ENCODE peak calls at places on chromosome 14, in five cellular contexts. One of them, this sample, is unnamed.

GRCh38 chr14:24195186-24196070 is at the start of gene TM9SF1:
- DNase-seq in bronchial epithelial cell: peak
- DNase-seq in HCT116: peak
- DNase-seq in endothelial cell: peak
- DNase-seq in natural killer cell: peak
- DNase-seq in this sample: peak

GRCh38 chr14:71748196-71748595 is 184.0 kb upstream of the RGS6 start:
- DNase-seq in bronchial epithelial cell: no peak
- DNase-seq in HCT116: no peak
- DNase-seq in endothelial cell: no peak
- DNase-seq in natural killer cell: no peak
- DNase-seq in this sample: no peak

GRCh38 chr14:65101631-65102440 is 481 bp downstream of the MAX start:
- DNase-seq in bronchial epithelial cell: no peak
- DNase-seq in HCT116: no peak
- DNase-seq in endothelial cell: peak
- DNase-seq in natural killer cell: no peak
- DNase-seq in this sample: no peak

GRCh38 chr14:36224176-36224575 is 47.7 kb upstream of the PTCSC3 start:
- DNase-seq in bronchial epithelial cell: peak
- DNase-seq in HCT116: no peak
- DNase-seq in endothelial cell: no peak
- DNase-seq in natural killer cell: no peak
- DNase-seq in this sample: no peak

GRCh38 chr14:100832311-100832960 is 6.5 kb downstream of the MEG3 start:
- DNase-seq in bronchial epithelial cell: no peak
- DNase-seq in HCT116: no peak
- DNase-seq in endothelial cell: no peak
- DNase-seq in natural killer cell: no peak
- DNase-seq in this sample: no peak

GRCh38 chr14:53109028-53109687 is 44.0 kb downstream of the DDHD1 start:
- DNase-seq in bronchial epithelial cell: no peak
- DNase-seq in HCT116: no peak
- DNase-seq in endothelial cell: no peak
- DNase-seq in natural killer cell: no peak
- DNase-seq in this sample: peak

GRCh38 chr14:95345032-95345431 is 25.3 kb upstream of the CLMN start:
- DNase-seq in bronchial epithelial cell: no peak
- DNase-seq in HCT116: no peak
- DNase-seq in endothelial cell: no peak
- DNase-seq in natural killer cell: no peak
- DNase-seq in this sample: no peak

GRCh38 chr14:37035401-37035800 is 137.0 kb downstream of the SLC25A21 start:
- DNase-seq in bronchial epithelial cell: no peak
- DNase-seq in HCT116: no peak
- DNase-seq in endothelial cell: no peak
- DNase-seq in natural killer cell: no peak
- DNase-seq in this sample: no peak

GRCh38 chr14:63328787-63329737 is 10.3 kb upstream of the GPHB5 start:
- DNase-seq in bronchial epithelial cell: no peak
- DNase-seq in HCT116: no peak
- DNase-seq in endothelial cell: no peak
- DNase-seq in natural killer cell: no peak
- DNase-seq in this sample: no peak

GRCh38 chr14:77270361-77271112 is 469 bp downstream of the NGB start:
- DNase-seq in bronchial epithelial cell: no peak
- DNase-seq in HCT116: no peak
- DNase-seq in endothelial cell: no peak
- DNase-seq in natural killer cell: no peak
- DNase-seq in this sample: no peak

GRCh38 chr14:23800811-23801210 is 152.8 kb upstream of the DHRS4 start:
- DNase-seq in bronchial epithelial cell: no peak
- DNase-seq in HCT116: no peak
- DNase-seq in endothelial cell: no peak
- DNase-seq in natural killer cell: no peak
- DNase-seq in this sample: no peak

GRCh38 chr14:98826618-98827017 is 445.4 kb downstream of the BCL11B start:
- DNase-seq in bronchial epithelial cell: no peak
- DNase-seq in HCT116: no peak
- DNase-seq in endothelial cell: no peak
- DNase-seq in natural killer cell: no peak
- DNase-seq in this sample: no peak

GRCh38 chr14:30656190-30656632 is 34.1 kb downstream of the SCFD1 start:
- DNase-seq in bronchial epithelial cell: peak
- DNase-seq in HCT116: peak
- DNase-seq in endothelial cell: peak
- DNase-seq in natural killer cell: no peak
- DNase-seq in this sample: peak

GRCh38 chr14:67532998-67533753 is at the start of gene PLEKHH1:
- DNase-seq in bronchial epithelial cell: peak
- DNase-seq in HCT116: peak
- DNase-seq in endothelial cell: peak
- DNase-seq in natural killer cell: no peak
- DNase-seq in this sample: peak

GRCh38 chr14:97780804-97781203 is 983.6 kb downstream of the VRK1 start:
- DNase-seq in bronchial epithelial cell: no peak
- DNase-seq in HCT116: no peak
- DNase-seq in endothelial cell: no peak
- DNase-seq in natural killer cell: no peak
- DNase-seq in this sample: no peak

GRCh38 chr14:89912667-89913211 is 41.8 kb downstream of the EFCAB11 start:
- DNase-seq in bronchial epithelial cell: peak
- DNase-seq in HCT116: no peak
- DNase-seq in endothelial cell: no peak
- DNase-seq in natural killer cell: no peak
- DNase-seq in this sample: no peak

GRCh38 chr14:104108570-104109060 is 23.1 kb downstream of the ASPG start:
- DNase-seq in bronchial epithelial cell: no peak
- DNase-seq in HCT116: no peak
- DNase-seq in endothelial cell: no peak
- DNase-seq in natural killer cell: no peak
- DNase-seq in this sample: no peak

GRCh38 chr14:74299061-74299545 is 3.6 kb downstream of the ABCD4 start:
- DNase-seq in bronchial epithelial cell: peak
- DNase-seq in HCT116: peak
- DNase-seq in endothelial cell: peak
- DNase-seq in natural killer cell: no peak
- DNase-seq in this sample: no peak

GRCh38 chr14:22542360-22542759 is 46.7 kb downstream of the DAD1 start:
- DNase-seq in bronchial epithelial cell: peak
- DNase-seq in HCT116: no peak
- DNase-seq in endothelial cell: no peak
- DNase-seq in natural killer cell: no peak
- DNase-seq in this sample: no peak

GRCh38 chr14:61145903-61146411 is 135.2 kb downstream of the TMEM30B start:
- DNase-seq in bronchial epithelial cell: peak
- DNase-seq in HCT116: no peak
- DNase-seq in endothelial cell: no peak
- DNase-seq in natural killer cell: no peak
- DNase-seq in this sample: no peak

GRCh38 chr14:30521899-30522736 is 36.8 kb upstream of the G2E3 start:
- DNase-seq in bronchial epithelial cell: peak
- DNase-seq in HCT116: peak
- DNase-seq in endothelial cell: no peak
- DNase-seq in natural killer cell: no peak
- DNase-seq in this sample: peak

GRCh38 chr14:73761621-73762355 is 47.6 kb upstream of the PNMA1 start:
- DNase-seq in bronchial epithelial cell: no peak
- DNase-seq in HCT116: no peak
- DNase-seq in endothelial cell: no peak
- DNase-seq in natural killer cell: no peak
- DNase-seq in this sample: peak

GRCh38 chr14:69152181-69152943 is 557 bp downstream of the DCAF5 start:
- DNase-seq in bronchial epithelial cell: no peak
- DNase-seq in HCT116: no peak
- DNase-seq in endothelial cell: peak
- DNase-seq in natural killer cell: no peak
- DNase-seq in this sample: peak

GRCh38 chr14:91286530-91286937 is 42.0 kb upstream of the GPR68 start:
- DNase-seq in bronchial epithelial cell: peak
- DNase-seq in HCT116: peak
- DNase-seq in endothelial cell: peak
- DNase-seq in natural killer cell: peak
- DNase-seq in this sample: peak

GRCh38 chr14:87638196-87638595 is 354.8 kb downstream of the GALC start:
- DNase-seq in bronchial epithelial cell: no peak
- DNase-seq in HCT116: no peak
- DNase-seq in endothelial cell: no peak
- DNase-seq in natural killer cell: no peak
- DNase-seq in this sample: no peak

GRCh38 chr14:104345316-104346111 is 207.1 kb downstream of the KIF26A start:
- DNase-seq in bronchial epithelial cell: no peak
- DNase-seq in HCT116: no peak
- DNase-seq in endothelial cell: no peak
- DNase-seq in natural killer cell: no peak
- DNase-seq in this sample: no peak

GRCh38 chr14:58607571-58608317 is 30.0 kb upstream of the DACT1 start:
- DNase-seq in bronchial epithelial cell: peak
- DNase-seq in HCT116: no peak
- DNase-seq in endothelial cell: no peak
- DNase-seq in natural killer cell: no peak
- DNase-seq in this sample: no peak

GRCh38 chr14:61607570-61608244 is 87.6 kb upstream of the HIF1A start:
- DNase-seq in bronchial epithelial cell: no peak
- DNase-seq in HCT116: no peak
- DNase-seq in endothelial cell: peak
- DNase-seq in natural killer cell: no peak
- DNase-seq in this sample: no peak

GRCh38 chr14:53808042-53808441 is 148.6 kb downstream of the BMP4 start:
- DNase-seq in bronchial epithelial cell: no peak
- DNase-seq in HCT116: no peak
- DNase-seq in endothelial cell: no peak
- DNase-seq in natural killer cell: no peak
- DNase-seq in this sample: no peak

GRCh38 chr14:69342928-69343525 is 55.1 kb downstream of the ERH start:
- DNase-seq in bronchial epithelial cell: no peak
- DNase-seq in HCT116: no peak
- DNase-seq in endothelial cell: no peak
- DNase-seq in natural killer cell: no peak
- DNase-seq in this sample: no peak

GRCh38 chr14:92458136-92458958 is 55.2 kb upstream of the RIN3 start:
- DNase-seq in bronchial epithelial cell: no peak
- DNase-seq in HCT116: no peak
- DNase-seq in endothelial cell: no peak
- DNase-seq in natural killer cell: no peak
- DNase-seq in this sample: no peak

GRCh38 chr14:106317593-106317992 is 791.2 kb downstream of the TMEM121 start:
- DNase-seq in bronchial epithelial cell: no peak
- DNase-seq in HCT116: no peak
- DNase-seq in endothelial cell: no peak
- DNase-seq in natural killer cell: no peak
- DNase-seq in this sample: no peak

GRCh38 chr14:106318700-106319099 is 792.3 kb downstream of the TMEM121 start:
- DNase-seq in bronchial epithelial cell: no peak
- DNase-seq in HCT116: no peak
- DNase-seq in endothelial cell: no peak
- DNase-seq in natural killer cell: peak
- DNase-seq in this sample: peak
- TF ChIP-seq CTCF in bronchial epithelial cell: no peak
- TF ChIP-seq CTCF in HCT116: peak
- TF ChIP-seq CTCF in endothelial cell: no peak
- TF ChIP-seq CTCF in natural killer cell: peak
- TF ChIP-seq CTCF in this sample: peak

GRCh38 chr14:42710071-42710470 is 1103.4 kb downstream of the LRFN5 start:
- DNase-seq in bronchial epithelial cell: no peak
- DNase-seq in HCT116: no peak
- DNase-seq in endothelial cell: no peak
- DNase-seq in natural killer cell: no peak
- DNase-seq in this sample: no peak

GRCh38 chr14:42715316-42715715 is 1108.6 kb downstream of the LRFN5 start:
- DNase-seq in bronchial epithelial cell: peak
- DNase-seq in HCT116: no peak
- DNase-seq in endothelial cell: no peak
- DNase-seq in natural killer cell: no peak
- DNase-seq in this sample: no peak
- TF ChIP-seq CTCF in bronchial epithelial cell: no peak
- TF ChIP-seq CTCF in HCT116: no peak
- TF ChIP-seq CTCF in endothelial cell: no peak
- TF ChIP-seq CTCF in natural killer cell: no peak
- TF ChIP-seq CTCF in this sample: no peak

DNA sequence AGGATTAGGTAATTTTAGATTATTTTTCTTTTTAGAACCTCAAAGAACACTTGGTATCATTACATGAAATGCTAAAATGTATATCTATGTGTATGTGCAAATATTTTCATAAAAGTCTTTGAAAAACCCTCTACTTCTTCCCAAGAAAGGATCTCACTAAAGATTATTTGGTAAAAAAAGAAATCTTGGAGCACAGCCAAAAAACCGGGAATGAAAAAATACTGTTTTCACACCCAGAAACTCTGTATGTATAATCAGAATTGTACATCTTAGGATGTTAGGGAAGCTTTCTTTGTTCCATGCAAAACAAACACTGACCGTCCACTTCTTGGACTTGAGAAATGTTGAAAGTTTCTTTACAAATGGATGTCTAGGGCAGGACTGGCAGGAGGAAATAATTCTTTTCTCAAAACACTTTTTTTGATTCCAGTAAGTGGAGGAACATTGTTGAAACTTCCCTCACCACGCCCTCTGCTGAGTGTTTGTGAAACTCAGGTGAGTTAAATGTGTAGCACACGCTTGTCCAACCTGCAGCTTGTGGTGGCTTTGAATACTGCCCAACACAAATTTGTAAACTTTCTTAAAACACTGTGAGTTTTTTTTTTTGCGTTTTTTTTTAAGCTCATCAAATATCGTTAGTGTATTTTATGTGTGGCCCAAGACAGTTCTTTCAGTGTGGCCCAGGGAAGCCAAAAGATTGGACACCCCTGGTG is 26.5 kb downstream of the FBXO34 start:
- DNase-seq in bronchial epithelial cell: peak
- DNase-seq in HCT116: no peak
- DNase-seq in endothelial cell: no peak
- DNase-seq in natural killer cell: no peak
- DNase-seq in this sample: peak
- TF ChIP-seq CTCF in bronchial epithelial cell: peak
- TF ChIP-seq CTCF in HCT116: peak
- TF ChIP-seq CTCF in endothelial cell: no peak
- TF ChIP-seq CTCF in natural killer cell: no peak
- TF ChIP-seq CTCF in this sample: no peak

GRCh38 chr14:47541652-47542051 is 133.8 kb downstream of the MDGA2 start:
- DNase-seq in bronchial epithelial cell: no peak
- DNase-seq in HCT116: no peak
- DNase-seq in endothelial cell: no peak
- DNase-seq in natural killer cell: no peak
- DNase-seq in this sample: no peak

GRCh38 chr14:47536341-47536740 is 139.1 kb downstream of the MDGA2 start:
- DNase-seq in bronchial epithelial cell: no peak
- DNase-seq in HCT116: no peak
- DNase-seq in endothelial cell: no peak
- DNase-seq in natural killer cell: no peak
- DNase-seq in this sample: no peak

DNA sequence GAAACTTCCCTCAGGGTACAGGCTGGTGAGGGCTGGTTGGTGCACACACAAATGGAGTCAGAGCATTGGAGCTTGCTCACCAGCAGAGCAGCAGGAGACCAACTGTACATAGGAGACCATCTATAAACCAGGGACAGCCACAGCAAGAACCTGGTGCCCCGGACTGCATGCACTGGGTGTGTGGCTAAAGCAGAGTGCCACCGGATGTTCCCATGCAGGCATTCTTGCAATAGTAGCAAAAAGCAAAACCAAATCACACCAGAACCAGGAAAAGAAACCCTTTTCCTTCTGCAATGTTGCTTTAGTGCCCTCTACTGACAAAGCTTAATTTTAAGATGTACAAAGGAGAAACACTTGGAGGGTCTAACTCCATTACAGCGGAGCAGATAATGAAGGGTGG is 136.3 kb downstream of the MDGA2 start:
- DNase-seq in bronchial epithelial cell: peak
- DNase-seq in HCT116: no peak
- DNase-seq in endothelial cell: peak
- DNase-seq in natural killer cell: no peak
- DNase-seq in this sample: no peak
- TF ChIP-seq CTCF in bronchial epithelial cell: peak
- TF ChIP-seq CTCF in HCT116: peak
- TF ChIP-seq CTCF in endothelial cell: no peak
- TF ChIP-seq CTCF in natural killer cell: no peak
- TF ChIP-seq CTCF in this sample: no peak